ENCODE peak calls at places on chromosomes 6 and 20, in ten cellular contexts. B is AG04449; S is pancreas; I is T-helper 9 cell; O is ACHN; T is central memory CD8-positive, alpha-beta T cell; G is stimulated activated CD8-positive, alpha-beta memory T cell treated with anti-CD3 and anti-CD28 coated beads, Interleukin-7, amount 100 ng/mL, for 1 hour; C is iris pigment epithelial cell; J is GM10248; N is stimulated activated CD4-positive, alpha-beta T cell treated with anti-CD3 and anti-CD28 coated beads, Interleukin-2, amount 100 ng/mL, for 24 hours. D is an unnamed sample.

GRCh38 chr20:50027611-50028105 is 44.9 kb downstream of the SNAI1 start:
- DNase-seq in B (no peak), S (peak; percentile 72), I (no peak), O (peak; percentile 83), T (no peak), G (no peak), C (peak; percentile 89), J (no peak), N (no peak), D (no peak)

GRCh38 chr6:143872211-143872610 is 7.9 kb downstream of the ZC2HC1B start:
- DNase-seq in B (no peak), S (no peak), I (no peak), O (no peak), T (no peak), G (no peak), C (peak; percentile 51), J (peak; percentile 21), N (no peak), D (no peak)

GRCh38 chr6:32840604-32841246 is 2.2 kb upstream of the TAP2 start:
- DNase-seq in B (no peak), S (no peak), I (no peak), O (no peak), T (no peak), G (no peak), C (no peak), J (peak; percentile 35), N (peak; percentile 48), D (no peak)

GRCh38 chr20:25081065-25081729 is 744 bp downstream of the VSX1 start:
- DNase-seq in B (no peak), S (no peak), I (peak; percentile 29), O (no peak), T (peak; percentile 13), G (no peak), C (no peak), J (no peak), N (peak; percentile 64), D (no peak)

GRCh38 chr20:51512645-51513044 is 29.9 kb downstream of the NFATC2 start:
- DNase-seq in B (no peak), S (no peak), I (no peak), O (no peak), T (no peak), G (no peak), C (no peak), J (no peak), N (no peak), D (no peak)

GRCh38 chr6:31794866-31795615 is 511 bp downstream of the VARS1 start:
- DNase-seq in B (no peak), S (peak; percentile 62), I (no peak), O (peak; percentile 41), T (no peak), G (no peak), C (peak; percentile 59), J (peak; percentile 57), N (peak; percentile 27), D (no peak)

GRCh38 chr6:85551264-85551663 is 42.4 kb downstream of the SNX14 start:
- DNase-seq in B (no peak), S (no peak), I (no peak), O (no peak), T (no peak), G (no peak), C (no peak), J (no peak), N (no peak), D (no peak)

GRCh38 chr20:57473246-57474042 is 51.5 kb downstream of the CTCFL start:
- DNase-seq in B (no peak), S (no peak), I (no peak), O (no peak), T (no peak), G (no peak), C (peak; percentile 12), J (peak; percentile 73), N (no peak), D (no peak)

GRCh38 chr20:20864346-20865096 is 152.1 kb upstream of the RALGAPA2 start:
- DNase-seq in B (no peak), S (no peak), I (no peak), O (peak; percentile 41), T (no peak), G (no peak), C (no peak), J (no peak), N (no peak), D (peak; percentile 92)

GRCh38 chr6:90403489-90404381 is 107.1 kb upstream of the BACH2 start:
- DNase-seq in B (peak; percentile 19), S (no peak), I (no peak), O (no peak), T (no peak), G (no peak), C (peak; percentile 95), J (no peak), N (no peak), D (peak; percentile 46)

GRCh38 chr6:28789553-28790083 is 134.2 kb downstream of the TRIM27 start:
- DNase-seq in B (no peak), S (no peak), I (no peak), O (peak; percentile 77), T (no peak), G (no peak), C (peak; percentile 68), J (no peak), N (peak; percentile 67), D (peak; percentile 51)

GRCh38 chr20:46178891-46179290 is 60.8 kb downstream of the CD40 start:
- DNase-seq in B (no peak), S (no peak), I (no peak), O (no peak), T (no peak), G (no peak), C (no peak), J (no peak), N (no peak), D (no peak)

GRCh38 chr20:50823319-50823718 is 28.5 kb downstream of the BCAS4 start:
- DNase-seq in B (no peak), S (no peak), I (no peak), O (no peak), T (no peak), G (no peak), C (no peak), J (no peak), N (no peak), D (no peak)

GRCh38 chr6:113065606-113066005 is 718.5 kb downstream of the RFPL4B start:
- DNase-seq in B (no peak), S (no peak), I (no peak), O (no peak), T (no peak), G (no peak), C (peak; percentile 71), J (no peak), N (no peak), D (no peak)

GRCh38 chr6:71468841-71469750 is 180.5 kb downstream of the OGFRL1 start:
- DNase-seq in B (peak; percentile 85), S (no peak), I (no peak), O (peak; percentile 96), T (no peak), G (no peak), C (peak; percentile 90), J (no peak), N (no peak), D (peak; percentile 44)